ENCODE peak calls at places on chromosomes 2 and 18, in five cellular contexts. N is colonic mucosa, C is AG09319, I is mucosa of descending colon, P is kidney. V is an unnamed sample.

GRCh38 chr2:45782968-45783367 is 131.5 kb downstream of the PRKCE start:
- DNase-seq in N (no peak), C (no peak), I (no peak), P (no peak), V (no peak)

GRCh38 chr2:102025016-102025491 is 33.3 kb downstream of the IL1R2 start:
- DNase-seq in N (no peak), C (no peak), I (no peak), P (no peak), V (no peak)

GRCh38 chr2:159249955-159250723 is 36.4 kb downstream of the WDSUB1 start:
- DNase-seq in N (peak; percentile 75), C (no peak), I (no peak), P (no peak), V (no peak)

GRCh38 chr18:45370190-45371010 is 244.9 kb upstream of the SLC14A2 start:
- DNase-seq in N (no peak), C (peak; percentile 36), I (no peak), P (no peak), V (no peak)

GRCh38 chr18:9444549-9444948 is 30.8 kb upstream of the RALBP1 start:
- DNase-seq in N (no peak), C (no peak), I (no peak), P (no peak), V (no peak)

GRCh38 chr2:61660511-61661388 is 122.6 kb upstream of the XPO1 start:
- DNase-seq in N (no peak), C (no peak), I (no peak), P (no peak), V (no peak)

GRCh38 chr2:19898592-19899329 is 3.0 kb downstream of the TTC32 start:
- DNase-seq in N (no peak), C (no peak), I (no peak), P (no peak), V (no peak)

GRCh38 chr18:11760498-11761158 is 71.6 kb downstream of the GNAL start:
- DNase-seq in N (no peak), C (no peak), I (no peak), P (no peak), V (peak; percentile 81)

GRCh38 chr2:9967053-9967775 is 15.7 kb downstream of the GRHL1 start:
- DNase-seq in N (no peak), C (no peak), I (no peak), P (no peak), V (no peak)

GRCh38 chr2:54903736-54904554 is 146.3 kb downstream of the RTN4 start:
- DNase-seq in N (peak; percentile 54), C (peak; percentile 79), I (peak; percentile 73), P (no peak), V (peak; percentile 83)

GRCh38 chr2:70732736-70733427 is 35.1 kb downstream of the ADD2 start:
- DNase-seq in N (no peak), C (no peak), I (no peak), P (no peak), V (no peak)

GRCh38 chr2:208373460-208374089 is 33.0 kb upstream of the PTH2R start:
- DNase-seq in N (no peak), C (no peak), I (no peak), P (no peak), V (no peak)

GRCh38 chr2:155913356-155913755 is 419.2 kb downstream of the NR4A2 start:
- DNase-seq in N (no peak), C (no peak), I (no peak), P (no peak), V (no peak)

GRCh38 chr18:57780318-57781127 is 22.6 kb downstream of the ATP8B1 start:
- DNase-seq in N (no peak), C (no peak), I (no peak), P (no peak), V (no peak)

GRCh38 chr2:176098366-176099158 is 1.0 kb upstream of the HOXD12 start:
- DNase-seq in N (peak; percentile 20), C (no peak), I (no peak), P (peak; percentile 59), V (no peak)

GRCh38 chr2:241558532-241559488 is at the start of gene BOK:
- DNase-seq in N (peak; percentile 75), C (no peak), I (peak; percentile 68), P (peak; percentile 90), V (no peak)

GRCh38 chr18:34364699-34365098 is 140.0 kb upstream of the NOL4 start:
- DNase-seq in N (no peak), C (no peak), I (no peak), P (no peak), V (no peak)

GRCh38 chr2:130755234-130756040 is at the start of gene AMER3:
- DNase-seq in N (no peak), C (no peak), I (no peak), P (peak; percentile 65), V (peak; percentile 79)

GRCh38 chr2:186059096-186059495 is 320.5 kb downstream of the FSIP2 start:
- DNase-seq in N (no peak), C (peak; percentile 0), I (no peak), P (no peak), V (no peak)

GRCh38 chr2:26493631-26494030 is 15.7 kb upstream of the OTOF start:
- DNase-seq in N (no peak), C (no peak), I (no peak), P (no peak), V (no peak)

GRCh38 chr2:28274911-28275685 is 117.6 kb upstream of the FOSL2 start:
- DNase-seq in N (peak; percentile 86), C (peak; percentile 38), I (peak; percentile 80), P (no peak), V (no peak)

GRCh38 chr2:217945530-217945929 is 57.3 kb downstream of the TNS1 start:
- DNase-seq in N (no peak), C (no peak), I (no peak), P (no peak), V (no peak)

GRCh38 chr2:96024336-96025106 is 10.2 kb downstream of the GPAT2 start:
- DNase-seq in N (no peak), C (no peak), I (peak; percentile 49), P (peak; percentile 41), V (no peak)

GRCh38 chr2:108393197-108393596 is 15.4 kb downstream of the SULT1C4 start:
- DNase-seq in N (no peak), C (no peak), I (no peak), P (no peak), V (no peak)

DNA sequence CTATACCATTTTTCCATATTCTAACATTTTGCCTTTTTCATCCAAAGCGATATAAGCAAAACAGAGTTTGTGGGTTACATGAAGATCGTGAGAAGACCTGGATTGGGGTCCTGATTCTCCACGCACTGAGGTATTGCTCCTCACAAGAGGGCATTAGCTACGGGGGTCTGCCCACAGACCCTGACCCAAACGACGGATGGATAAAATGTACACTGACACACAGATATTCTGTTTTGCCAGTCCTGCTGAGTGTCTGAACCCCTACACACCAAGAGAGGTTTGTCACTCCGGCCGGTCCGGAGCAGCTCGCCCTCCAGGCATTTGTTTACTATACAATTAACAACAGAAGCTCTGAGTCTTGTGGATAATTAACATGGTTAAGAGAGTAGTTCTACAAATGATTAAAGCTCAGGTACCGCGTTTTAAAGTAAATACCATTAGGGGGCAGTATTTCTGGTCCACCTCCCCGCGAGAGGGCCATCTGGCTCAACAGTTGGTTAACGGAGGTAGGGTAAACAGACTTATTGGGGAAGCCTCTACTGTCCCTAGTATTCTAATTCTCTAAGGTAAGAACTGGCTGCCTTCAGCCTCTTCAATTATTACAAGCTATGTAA is 28.4 kb downstream of the SCYGR8 start:
- DNase-seq in N (no peak), C (no peak), I (no peak), P (no peak), V (no peak)
- TF ChIP-seq CTCF in N (peak; percentile 14), C (no peak), I (no peak), P (peak; percentile 31), V (no peak)

DNA sequence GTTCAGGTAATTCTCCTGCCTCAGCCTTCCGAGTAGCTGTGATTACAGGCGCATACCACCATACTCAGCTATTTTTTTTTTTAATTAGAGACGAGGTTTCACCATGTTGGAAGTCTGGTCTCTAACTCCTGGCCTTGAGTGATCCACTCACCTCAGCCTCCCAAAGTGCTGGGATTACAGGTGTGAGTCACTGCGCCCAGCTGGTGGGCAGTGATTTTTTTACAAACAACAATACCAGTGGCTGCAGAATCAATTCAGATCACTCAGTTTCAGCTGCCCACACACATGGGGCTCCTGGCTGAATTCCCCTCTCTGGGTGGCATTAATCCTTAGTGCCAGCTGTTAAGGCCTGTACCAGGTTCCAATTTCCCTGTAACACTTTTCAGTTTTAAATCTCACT is 13.3 kb upstream of the CYRIA start:
- DNase-seq in N (no peak), C (no peak), I (no peak), P (no peak), V (no peak)
- TF ChIP-seq CTCF in N (no peak), C (no peak), I (no peak), P (no peak), V (no peak)

GRCh38 chr2:68829764-68830163 is 41.4 kb downstream of the BMP10 start:
- DNase-seq in N (no peak), C (no peak), I (no peak), P (no peak), V (no peak)

GRCh38 chr2:68831688-68832087 is 39.5 kb downstream of the BMP10 start:
- DNase-seq in N (no peak), C (no peak), I (no peak), P (no peak), V (peak; percentile 78)

GRCh38 chr2:68827681-68828080 is 43.5 kb downstream of the BMP10 start:
- DNase-seq in N (no peak), C (no peak), I (no peak), P (no peak), V (no peak)

GRCh38 chr2:68825891-68826290 is 45.3 kb downstream of the BMP10 start:
- DNase-seq in N (no peak), C (no peak), I (no peak), P (no peak), V (no peak)

DNA sequence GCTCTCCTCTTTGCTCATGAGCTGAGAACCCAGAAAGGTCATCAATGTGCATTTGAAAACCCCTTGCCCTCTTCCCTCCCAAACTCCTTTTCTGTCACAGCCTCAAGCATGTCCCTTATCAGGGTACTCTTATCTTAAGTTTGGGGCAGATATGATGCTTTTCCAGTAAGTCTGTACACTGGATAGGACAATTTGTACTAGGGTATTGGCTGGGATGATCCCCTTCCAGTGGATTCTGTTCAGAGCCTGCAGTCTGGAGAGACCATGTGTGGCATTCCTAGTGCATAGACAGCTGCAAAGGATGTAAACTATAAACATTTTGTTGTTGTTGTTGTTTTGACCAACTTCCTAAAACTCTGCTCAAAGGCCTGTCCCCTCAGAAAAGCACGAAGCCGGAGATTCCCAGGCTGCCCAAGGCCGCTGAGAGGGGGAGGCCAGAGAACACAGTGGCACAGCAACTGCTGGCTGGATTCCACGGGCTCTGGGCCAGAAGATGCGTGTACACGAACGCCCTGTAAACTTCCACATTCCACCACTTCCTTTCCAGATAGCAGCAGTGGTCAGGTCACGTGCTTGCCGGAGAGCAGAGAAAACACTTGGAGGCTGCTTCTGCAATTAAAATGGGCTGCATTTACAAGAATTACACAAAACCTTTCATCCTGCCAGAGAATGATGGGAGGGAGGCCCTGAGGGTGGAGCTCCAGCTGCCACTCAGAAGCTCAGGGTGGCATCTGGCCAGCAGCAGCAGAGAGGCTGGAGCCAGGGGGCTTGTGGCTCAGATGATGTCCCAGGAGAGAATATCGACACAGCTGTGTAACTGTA is 42.1 kb downstream of the BMP10 start:
- DNase-seq in N (peak; percentile 97), C (peak; percentile 91), I (peak; percentile 95), P (peak; percentile 98), V (peak; percentile 98)
- TF ChIP-seq CTCF in N (no peak), C (no peak), I (no peak), P (no peak), V (peak; percentile 10)

DNA sequence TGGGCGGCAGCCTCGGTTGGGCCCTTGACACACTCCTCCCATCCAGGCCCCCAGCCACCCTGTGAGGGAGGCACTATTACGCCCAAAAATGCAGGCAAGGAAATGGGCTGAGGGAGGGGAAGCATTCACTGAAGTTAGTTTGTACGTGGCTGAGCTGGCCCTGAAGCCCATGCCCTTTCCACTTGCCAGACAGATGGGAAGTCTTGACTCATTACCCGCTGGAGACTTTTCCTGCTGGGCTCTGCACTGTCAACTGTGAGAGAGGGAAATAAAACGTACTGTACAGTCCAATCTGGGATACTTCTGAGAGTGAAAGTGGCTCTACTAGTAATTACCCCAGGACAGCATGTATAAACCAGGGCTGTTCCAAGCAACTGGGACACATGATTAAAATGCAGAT is 125.9 kb downstream of the MSH2 start:
- DNase-seq in N (no peak), C (no peak), I (no peak), P (no peak), V (no peak)
- TF ChIP-seq CTCF in N (no peak), C (no peak), I (no peak), P (no peak), V (no peak)

V was measured in esophagus muscularis mucosa.